ENCODE peak calls at places on chromosomes 6 and 20, in seven cellular contexts. One of them, this sample, is unnamed.

GRCh38 chr6:15398657-15399287 is 152.9 kb downstream of the JARID2 start:
- DNase-seq in lower lobe of right lung: no peak
- DNase-seq in body of pancreas: no peak
- DNase-seq in uterus: no peak
- DNase-seq in GM23338: no peak
- DNase-seq in fibroblast of mammary gland: no peak
- DNase-seq in pancreas: no peak
- DNase-seq in this sample: no peak

GRCh38 chr20:44888226-44889103 is 3.0 kb downstream of the YWHAB start:
- DNase-seq in lower lobe of right lung: no peak
- DNase-seq in body of pancreas: no peak
- DNase-seq in uterus: no peak
- DNase-seq in GM23338: no peak
- DNase-seq in fibroblast of mammary gland: peak
- DNase-seq in pancreas: no peak
- DNase-seq in this sample: peak

GRCh38 chr20:41014557-41015088 is 14.0 kb upstream of the TOP1 start:
- DNase-seq in lower lobe of right lung: no peak
- DNase-seq in body of pancreas: no peak
- DNase-seq in uterus: no peak
- DNase-seq in GM23338: no peak
- DNase-seq in fibroblast of mammary gland: no peak
- DNase-seq in pancreas: no peak
- DNase-seq in this sample: no peak

GRCh38 chr6:170124836-170125235 is 166.0 kb downstream of the DLL1 start:
- DNase-seq in lower lobe of right lung: no peak
- DNase-seq in body of pancreas: peak
- DNase-seq in uterus: no peak
- DNase-seq in GM23338: no peak
- DNase-seq in fibroblast of mammary gland: no peak
- DNase-seq in pancreas: peak
- DNase-seq in this sample: peak

GRCh38 chr6:60952500-60952899 is 1333.5 kb downstream of the KHDRBS2 start:
- DNase-seq in lower lobe of right lung: no peak
- DNase-seq in body of pancreas: no peak
- DNase-seq in uterus: no peak
- DNase-seq in GM23338: no peak
- DNase-seq in fibroblast of mammary gland: no peak
- DNase-seq in pancreas: no peak
- DNase-seq in this sample: no peak

GRCh38 chr6:36758516-36759176 is 61.0 kb downstream of the RAB44 start:
- DNase-seq in lower lobe of right lung: no peak
- DNase-seq in body of pancreas: no peak
- DNase-seq in uterus: no peak
- DNase-seq in GM23338: peak
- DNase-seq in fibroblast of mammary gland: no peak
- DNase-seq in pancreas: no peak
- DNase-seq in this sample: no peak

GRCh38 chr6:17987576-17988421 is at the start of gene KIF13A:
- DNase-seq in lower lobe of right lung: peak
- DNase-seq in body of pancreas: peak
- DNase-seq in uterus: peak
- DNase-seq in GM23338: peak
- DNase-seq in fibroblast of mammary gland: peak
- DNase-seq in pancreas: peak
- DNase-seq in this sample: no peak

GRCh38 chr6:38349795-38350194 is 289.9 kb downstream of the BTBD9 start:
- DNase-seq in lower lobe of right lung: no peak
- DNase-seq in body of pancreas: no peak
- DNase-seq in uterus: peak
- DNase-seq in GM23338: peak
- DNase-seq in fibroblast of mammary gland: peak
- DNase-seq in pancreas: no peak
- DNase-seq in this sample: no peak

GRCh38 chr6:149458196-149458595 is 26.6 kb downstream of the ZC3H12D start:
- DNase-seq in lower lobe of right lung: no peak
- DNase-seq in body of pancreas: no peak
- DNase-seq in uterus: no peak
- DNase-seq in GM23338: no peak
- DNase-seq in fibroblast of mammary gland: peak
- DNase-seq in pancreas: no peak
- DNase-seq in this sample: no peak

GRCh38 chr6:42137192-42137753 is 5.1 kb downstream of the C6orf132 start:
- DNase-seq in lower lobe of right lung: no peak
- DNase-seq in body of pancreas: peak
- DNase-seq in uterus: no peak
- DNase-seq in GM23338: peak
- DNase-seq in fibroblast of mammary gland: no peak
- DNase-seq in pancreas: peak
- DNase-seq in this sample: no peak

GRCh38 chr6:149854532-149854931 is 9.6 kb downstream of the LRP11 start:
- DNase-seq in lower lobe of right lung: peak
- DNase-seq in body of pancreas: peak
- DNase-seq in uterus: no peak
- DNase-seq in GM23338: no peak
- DNase-seq in fibroblast of mammary gland: no peak
- DNase-seq in pancreas: no peak
- DNase-seq in this sample: no peak

GRCh38 chr20:651713-652610 is 1.0 kb downstream of the SRXN1 start:
- DNase-seq in lower lobe of right lung: no peak
- DNase-seq in body of pancreas: no peak
- DNase-seq in uterus: no peak
- DNase-seq in GM23338: no peak
- DNase-seq in fibroblast of mammary gland: no peak
- DNase-seq in pancreas: no peak
- DNase-seq in this sample: no peak

GRCh38 chr20:653110-653589 is at the start of gene SRXN1:
- DNase-seq in lower lobe of right lung: peak
- DNase-seq in body of pancreas: peak
- DNase-seq in uterus: peak
- DNase-seq in GM23338: peak
- DNase-seq in fibroblast of mammary gland: peak
- DNase-seq in pancreas: peak
- DNase-seq in this sample: peak

GRCh38 chr20:652611-653109 is 340 bp downstream of the SRXN1 start:
- DNase-seq in lower lobe of right lung: peak
- DNase-seq in body of pancreas: peak
- DNase-seq in uterus: no peak
- DNase-seq in GM23338: no peak
- DNase-seq in fibroblast of mammary gland: peak
- DNase-seq in pancreas: peak
- DNase-seq in this sample: no peak

GRCh38 chr20:650281-650680 is 2.7 kb downstream of the SRXN1 start:
- DNase-seq in lower lobe of right lung: no peak
- DNase-seq in body of pancreas: no peak
- DNase-seq in uterus: no peak
- DNase-seq in GM23338: no peak
- DNase-seq in fibroblast of mammary gland: no peak
- DNase-seq in pancreas: no peak
- DNase-seq in this sample: no peak

DNA sequence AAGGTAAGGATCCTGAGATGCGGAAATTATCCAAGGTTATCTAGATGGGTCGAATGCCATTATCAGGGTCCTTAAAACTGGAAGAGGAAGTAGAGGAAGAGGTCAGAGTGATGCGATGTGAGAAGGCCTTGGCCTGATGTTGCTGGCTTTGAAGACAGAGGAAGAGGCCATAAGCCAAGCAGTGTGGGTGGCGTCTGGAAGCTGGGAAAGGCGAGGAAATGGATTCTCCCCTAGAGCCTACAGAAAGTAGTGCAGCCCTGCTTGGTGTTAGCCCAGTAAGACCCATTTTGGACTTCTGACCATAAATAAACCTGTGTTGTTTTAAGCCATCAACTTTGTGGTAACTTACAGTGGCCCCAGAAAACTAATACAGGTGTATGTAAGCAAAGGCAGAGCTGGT is 2.0 kb downstream of the SRXN1 start:
- DNase-seq in lower lobe of right lung: no peak
- DNase-seq in body of pancreas: no peak
- DNase-seq in uterus: no peak
- DNase-seq in GM23338: peak
- DNase-seq in fibroblast of mammary gland: peak
- DNase-seq in pancreas: no peak
- DNase-seq in this sample: no peak
- TF ChIP-seq CTCF in lower lobe of right lung: no peak
- TF ChIP-seq CTCF in body of pancreas: no peak
- TF ChIP-seq CTCF in uterus: no peak
- TF ChIP-seq CTCF in GM23338: no peak
- TF ChIP-seq CTCF in fibroblast of mammary gland: peak
- TF ChIP-seq CTCF in pancreas: no peak
- TF ChIP-seq CTCF in this sample: no peak

GRCh38 chr6:89301586-89302194 is 13.4 kb downstream of the GABRR2 start:
- DNase-seq in lower lobe of right lung: no peak
- DNase-seq in body of pancreas: no peak
- DNase-seq in uterus: no peak
- DNase-seq in GM23338: no peak
- DNase-seq in fibroblast of mammary gland: no peak
- DNase-seq in pancreas: no peak
- DNase-seq in this sample: no peak

GRCh38 chr6:89299451-89299850 is 15.6 kb downstream of the GABRR2 start:
- DNase-seq in lower lobe of right lung: no peak
- DNase-seq in body of pancreas: no peak
- DNase-seq in uterus: no peak
- DNase-seq in GM23338: peak
- DNase-seq in fibroblast of mammary gland: peak
- DNase-seq in pancreas: no peak
- DNase-seq in this sample: no peak

GRCh38 chr6:89298680-89299450 is 16.2 kb downstream of the GABRR2 start:
- DNase-seq in lower lobe of right lung: no peak
- DNase-seq in body of pancreas: no peak
- DNase-seq in uterus: no peak
- DNase-seq in GM23338: no peak
- DNase-seq in fibroblast of mammary gland: peak
- DNase-seq in pancreas: no peak
- DNase-seq in this sample: no peak

GRCh38 chr6:89295981-89296380 is 19.1 kb downstream of the GABRR2 start:
- DNase-seq in lower lobe of right lung: no peak
- DNase-seq in body of pancreas: no peak
- DNase-seq in uterus: no peak
- DNase-seq in GM23338: no peak
- DNase-seq in fibroblast of mammary gland: no peak
- DNase-seq in pancreas: no peak
- DNase-seq in this sample: no peak

GRCh38 chr6:89297695-89298351 is 17.3 kb downstream of the GABRR2 start:
- DNase-seq in lower lobe of right lung: no peak
- DNase-seq in body of pancreas: no peak
- DNase-seq in uterus: peak
- DNase-seq in GM23338: no peak
- DNase-seq in fibroblast of mammary gland: peak
- DNase-seq in pancreas: no peak
- DNase-seq in this sample: no peak
- H3K4me3 ChIP-seq in lower lobe of right lung: no peak
- H3K4me3 ChIP-seq in body of pancreas: no peak
- H3K4me3 ChIP-seq in uterus: no peak
- H3K4me3 ChIP-seq in GM23338: no peak
- H3K4me3 ChIP-seq in fibroblast of mammary gland: no peak
- H3K4me3 ChIP-seq in pancreas: no peak
- H3K4me3 ChIP-seq in this sample: no peak

DNA sequence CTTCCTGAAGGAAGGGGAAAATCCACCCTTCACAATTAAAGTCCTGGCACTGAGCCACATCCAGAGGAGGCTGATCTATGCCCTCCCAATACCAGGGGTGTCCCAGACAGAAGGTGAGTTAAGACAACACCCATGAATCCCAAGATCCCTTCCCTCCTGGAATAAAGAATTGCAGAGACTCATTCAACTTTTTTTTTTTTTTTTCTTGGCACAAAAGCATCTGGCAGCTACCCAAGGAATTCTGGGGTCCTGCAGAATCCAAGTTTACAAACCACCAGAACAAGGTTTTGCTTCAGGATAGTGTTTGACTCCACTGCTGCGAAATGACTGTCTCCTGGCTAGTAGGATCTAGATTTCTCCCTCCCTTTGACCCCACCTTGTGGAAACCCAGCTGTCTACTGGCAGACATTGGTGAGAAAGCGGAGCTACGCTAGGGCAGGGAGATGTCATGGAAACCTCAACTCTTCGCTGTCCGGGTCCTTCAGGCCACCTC is 37.4 kb downstream of the JAG1 start:
- DNase-seq in lower lobe of right lung: no peak
- DNase-seq in body of pancreas: peak
- DNase-seq in uterus: no peak
- DNase-seq in GM23338: no peak
- DNase-seq in fibroblast of mammary gland: peak
- DNase-seq in pancreas: no peak
- DNase-seq in this sample: no peak
- TF ChIP-seq CTCF in lower lobe of right lung: no peak
- TF ChIP-seq CTCF in body of pancreas: no peak
- TF ChIP-seq CTCF in uterus: no peak
- TF ChIP-seq CTCF in GM23338: no peak
- TF ChIP-seq CTCF in fibroblast of mammary gland: peak
- TF ChIP-seq CTCF in pancreas: no peak
- TF ChIP-seq CTCF in this sample: no peak

DNA sequence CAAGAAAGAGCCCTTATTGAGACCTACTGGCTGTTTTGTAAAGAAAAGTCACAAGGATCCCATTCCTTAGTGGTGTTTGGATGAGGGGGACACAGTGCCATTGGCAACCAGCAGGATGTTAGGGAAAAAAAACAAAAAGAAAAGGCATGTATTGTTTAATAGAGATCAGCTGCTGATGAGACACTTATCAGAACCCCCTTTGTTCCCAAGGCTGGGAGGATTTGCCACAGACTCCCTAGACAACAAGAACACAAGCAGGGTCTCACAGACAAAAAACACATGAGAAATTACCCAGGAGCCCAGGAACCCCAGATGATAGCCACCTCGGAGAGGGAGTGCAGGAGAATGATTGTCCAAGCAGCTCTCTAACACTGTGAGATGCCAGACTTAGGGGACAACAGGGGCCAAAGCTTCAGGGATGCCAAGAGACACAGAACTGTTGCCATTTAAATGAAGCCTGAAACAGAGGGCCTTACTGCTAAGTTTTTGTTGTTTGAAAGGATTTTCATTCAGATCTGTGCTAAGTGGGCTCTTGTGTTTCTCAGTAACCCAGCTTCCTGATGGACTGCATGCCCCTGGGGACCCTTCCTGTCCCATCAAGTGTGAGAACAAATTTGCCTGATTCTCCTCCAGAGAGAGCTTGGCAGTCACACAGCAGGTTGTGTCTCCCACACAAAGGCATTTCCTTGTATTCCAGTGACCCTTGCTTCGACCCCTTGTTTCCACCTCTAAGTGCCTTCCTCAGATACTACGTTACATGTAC is 48.7 kb upstream of the HEY2 start:
- DNase-seq in lower lobe of right lung: no peak
- DNase-seq in body of pancreas: no peak
- DNase-seq in uterus: no peak
- DNase-seq in GM23338: peak
- DNase-seq in fibroblast of mammary gland: no peak
- DNase-seq in pancreas: no peak
- DNase-seq in this sample: no peak
- H3K4me3 ChIP-seq in lower lobe of right lung: no peak
- H3K4me3 ChIP-seq in body of pancreas: no peak
- H3K4me3 ChIP-seq in uterus: no peak
- H3K4me3 ChIP-seq in GM23338: peak
- H3K4me3 ChIP-seq in fibroblast of mammary gland: no peak
- H3K4me3 ChIP-seq in pancreas: no peak
- H3K4me3 ChIP-seq in this sample: no peak

DNA sequence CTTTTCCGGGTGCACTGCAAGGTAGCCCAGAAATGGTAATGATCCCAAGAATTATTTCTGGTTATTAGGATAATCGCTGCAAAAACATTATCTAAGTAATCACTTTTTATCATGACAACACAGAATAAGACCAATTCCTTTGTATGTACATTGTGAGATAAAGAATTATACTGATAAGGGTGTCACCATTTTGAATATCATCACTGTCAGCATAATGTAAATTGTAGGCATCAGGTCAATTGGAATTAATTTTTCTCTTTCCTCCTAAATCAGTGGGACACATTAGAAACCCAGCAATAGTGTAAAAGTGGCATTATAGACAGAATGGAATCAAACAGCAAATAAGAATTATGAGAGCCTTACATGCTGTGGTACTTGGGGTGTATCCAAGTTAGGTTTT is 183.1 kb upstream of the SCGN start:
- DNase-seq in lower lobe of right lung: no peak
- DNase-seq in body of pancreas: no peak
- DNase-seq in uterus: no peak
- DNase-seq in GM23338: no peak
- DNase-seq in fibroblast of mammary gland: no peak
- DNase-seq in pancreas: no peak
- DNase-seq in this sample: no peak
- TF ChIP-seq CTCF in lower lobe of right lung: no peak
- TF ChIP-seq CTCF in body of pancreas: no peak
- TF ChIP-seq CTCF in uterus: no peak
- TF ChIP-seq CTCF in GM23338: no peak
- TF ChIP-seq CTCF in fibroblast of mammary gland: no peak
- TF ChIP-seq CTCF in pancreas: no peak
- TF ChIP-seq CTCF in this sample: no peak

This sample was measured in LNCaP clone FGC.